ENCODE peak calls at places on chromosomes 2 and 18, in four cellular contexts. J is upper lobe of left lung, K is HCT116, R is suprapubic skin. O is an unnamed sample. For H3K36me3, the result is how much of the 10 kb centered on the place peaks cover.

GRCh38 chr18:63161728-63162195 is 157.8 kb downstream of the BCL2 start:
- DNase-seq in J (no peak), R (peak), K (no peak), O (peak)

GRCh38 chr2:71937401-71937800 is 210.3 kb downstream of the CYP26B1 start:
- DNase-seq in J (no peak), R (no peak), K (no peak), O (no peak)

GRCh38 chr2:31384351-31384750 is 30.2 kb downstream of the XDH start:
- DNase-seq in R (no peak), K (peak), J (no peak), O (no peak)

GRCh38 chr2:226185613-226186211 is 613.9 kb downstream of the IRS1 start:
- DNase-seq in K (peak), R (no peak), J (no peak), O (no peak)

GRCh38 chr2:176822060-176822459 is 390.5 kb upstream of the HNRNPA3 start:
- DNase-seq in J (no peak), K (no peak), R (no peak), O (no peak)

GRCh38 chr2:224009605-224010330 is 29.3 kb downstream of the SERPINE2 start:
- DNase-seq in K (no peak), J (no peak), R (no peak), O (no peak)

GRCh38 chr2:57432528-57432927 is 614.1 kb upstream of the VRK2 start:
- DNase-seq in J (no peak), K (no peak), R (no peak), O (no peak)

GRCh38 chr2:30764021-30764800 is 43.0 kb downstream of the CAPN13 start:
- DNase-seq in K (no peak), R (no peak), J (no peak), O (no peak)

GRCh38 chr2:236607471-236608307 is 38.1 kb downstream of the ACKR3 start:
- DNase-seq in R (no peak), K (no peak), J (no peak), O (no peak)

GRCh38 chr2:69581774-69582581 is 61.6 kb downstream of the AAK1 start:
- DNase-seq in J (peak), K (no peak), R (no peak), O (no peak)

GRCh38 chr2:174338155-174338495 is 3.4 kb downstream of the SP9 start:
- DNase-seq in R (no peak), K (no peak), J (no peak), O (no peak)

GRCh38 chr2:223203971-223204370 is 152.0 kb downstream of the KCNE4 start:
- DNase-seq in K (no peak), J (no peak), R (no peak), O (no peak)

GRCh38 chr2:237320801-237321563 is 93.0 kb downstream of the COL6A3 start:
- DNase-seq in R (peak), K (no peak), J (peak), O (peak)

GRCh38 chr2:239942090-239942489 is 83.1 kb downstream of the NDUFA10 start:
- DNase-seq in R (peak), J (no peak), K (no peak), O (peak)

GRCh38 chr2:189411860-189412259 is 29.4 kb upstream of the WDR75 start:
- DNase-seq in K (no peak), J (no peak), R (no peak), O (peak)

GRCh38 chr2:142012797-142013196 is 118.0 kb downstream of the LRP1B start:
- DNase-seq in J (no peak), K (no peak), R (no peak), O (no peak)

GRCh38 chr18:21110667-21111350 is 804 bp downstream of the ROCK1 start:
- DNase-seq in J (peak), K (no peak), R (no peak), O (peak)

GRCh38 chr2:178243961-178244360 is 49.6 kb downstream of the OSBPL6 start:
- DNase-seq in R (no peak), J (no peak), K (no peak), O (no peak)

GRCh38 chr18:79848579-79849327 is 51.0 kb downstream of the KCNG2 start:
- DNase-seq in J (peak), K (no peak), R (peak), O (no peak)

GRCh38 chr18:58584219-58585127 is 44.4 kb downstream of the ALPK2 start:
- DNase-seq in J (no peak), K (no peak), R (no peak), O (no peak)

GRCh38 chr18:36302676-36303075 is 5.2 kb downstream of the FHOD3 start:
- DNase-seq in R (no peak), K (no peak), J (no peak), O (no peak)

GRCh38 chr18:23635283-23636040 is 27.2 kb downstream of the ANKRD29 start:
- DNase-seq in R (no peak), K (peak), J (no peak), O (no peak)

GRCh38 chr18:45353530-45353929 is 261.7 kb upstream of the SLC14A2 start:
- DNase-seq in R (no peak), K (no peak), J (no peak), O (no peak)

GRCh38 chr2:160408575-160409291 is 84.9 kb downstream of the RBMS1 start:
- DNase-seq in R (no peak), J (no peak), K (no peak), O (no peak)

GRCh38 chr2:210922419-210922818 is 366.0 kb downstream of the CPS1 start:
- DNase-seq in R (no peak), J (no peak), K (no peak), O (no peak)

GRCh38 chr2:108937367-108938017 is 51.5 kb downstream of the EDAR start:
- DNase-seq in J (no peak), K (no peak), R (no peak), O (no peak)

GRCh38 chr2:108935231-108935863 is 53.7 kb downstream of the EDAR start:
- DNase-seq in K (no peak), R (no peak), J (no peak), O (no peak)

GRCh38 chr2:108934583-108935230 is 54.3 kb downstream of the EDAR start:
- DNase-seq in J (no peak), K (no peak), R (no peak), O (no peak)

GRCh38 chr2:108936868-108937265 is 52.2 kb downstream of the EDAR start:
- DNase-seq in R (no peak), K (no peak), J (no peak), O (no peak)

DNA sequence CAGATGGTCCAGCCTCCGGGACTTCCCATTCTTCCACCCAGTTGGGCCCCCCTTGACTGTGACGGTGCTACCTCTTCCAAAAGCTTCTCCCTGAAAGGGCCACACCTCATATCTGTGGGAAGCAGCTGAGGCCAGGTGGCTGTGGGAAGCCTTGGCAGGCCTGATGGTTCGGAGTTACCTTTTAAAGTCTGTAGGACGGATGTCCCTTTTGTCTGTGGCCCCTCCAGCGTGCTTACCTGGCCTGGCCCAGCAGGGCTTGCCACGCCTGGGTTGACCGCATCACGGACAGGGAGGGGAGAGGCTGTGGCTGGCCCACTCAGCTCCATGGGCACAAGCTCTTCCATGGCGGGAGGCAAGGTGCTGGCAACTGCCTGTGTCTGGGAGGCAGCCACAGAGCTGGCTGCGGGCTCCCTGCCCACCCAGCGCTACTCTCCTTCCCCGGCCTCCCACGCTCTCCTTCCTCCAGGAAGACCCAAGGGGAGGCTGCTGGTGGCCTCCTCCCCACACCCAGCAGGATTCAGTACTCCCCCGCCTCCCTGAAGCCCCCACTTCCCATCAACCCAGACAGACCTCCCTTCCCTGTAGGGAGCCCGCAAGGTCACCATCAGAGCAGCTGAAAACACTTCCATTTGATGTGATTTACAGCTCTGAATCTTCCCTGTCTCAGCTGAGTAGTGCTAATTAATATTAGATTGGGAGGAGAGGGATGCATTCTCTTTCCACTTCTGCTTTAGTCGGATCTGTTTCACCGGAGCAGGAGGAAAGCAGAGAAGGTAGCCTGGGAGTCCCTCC is 52.7 kb downstream of the EDAR start:
- DNase-seq in K (no peak), J (no peak), R (no peak), O (no peak)
- H3K36me3 ChIP-seq in K (under half), J (under half), R (under half), O (under half)

GRCh38 chr2:218291934-218292699 is at the start of gene TMBIM1:
- DNase-seq in J (peak), R (peak), K (no peak), O (peak)
- TF ChIP-seq POLR2AphosphoS5 in J (peak), R (peak), K (peak), O (peak)

DNA sequence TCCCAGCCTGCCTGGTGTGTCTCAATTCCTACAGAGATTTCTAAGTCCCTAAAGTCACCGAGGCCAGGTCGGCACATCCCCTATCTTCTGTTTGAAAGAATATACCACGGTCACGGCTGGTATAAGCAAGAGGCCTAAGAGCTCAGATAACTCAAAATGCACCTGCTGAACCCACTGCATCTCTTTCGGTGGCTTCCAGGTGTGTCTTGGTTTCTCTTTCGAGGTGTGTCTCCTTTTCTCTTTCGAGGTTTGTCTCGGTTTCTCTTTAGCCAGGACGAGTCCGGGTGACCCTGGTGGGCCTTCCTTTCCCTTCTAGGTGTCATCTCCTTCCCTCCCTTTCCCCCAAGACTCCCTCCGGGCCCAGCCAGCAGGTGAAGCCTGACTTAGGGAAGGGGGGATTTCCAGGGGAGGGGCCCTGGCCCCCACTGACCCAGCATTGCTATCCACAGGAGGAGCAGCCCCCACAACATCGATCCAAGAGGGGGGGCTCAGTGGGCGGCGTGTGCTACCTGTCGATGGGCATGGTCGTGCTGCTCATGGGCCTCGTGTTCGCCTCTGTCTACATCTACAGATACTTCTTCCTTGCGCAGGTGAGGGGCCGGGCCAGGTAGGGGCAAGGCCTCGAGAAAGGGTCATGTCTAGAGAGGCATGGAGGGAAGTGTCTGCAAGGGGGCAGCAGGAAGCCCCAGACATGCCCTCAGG is 8.4 kb downstream of the ITM2C start:
- DNase-seq in J (no peak), R (no peak), K (no peak), O (no peak)
- H3K4me3 ChIP-seq in J (no peak), R (no peak), K (no peak), O (no peak)

DNA sequence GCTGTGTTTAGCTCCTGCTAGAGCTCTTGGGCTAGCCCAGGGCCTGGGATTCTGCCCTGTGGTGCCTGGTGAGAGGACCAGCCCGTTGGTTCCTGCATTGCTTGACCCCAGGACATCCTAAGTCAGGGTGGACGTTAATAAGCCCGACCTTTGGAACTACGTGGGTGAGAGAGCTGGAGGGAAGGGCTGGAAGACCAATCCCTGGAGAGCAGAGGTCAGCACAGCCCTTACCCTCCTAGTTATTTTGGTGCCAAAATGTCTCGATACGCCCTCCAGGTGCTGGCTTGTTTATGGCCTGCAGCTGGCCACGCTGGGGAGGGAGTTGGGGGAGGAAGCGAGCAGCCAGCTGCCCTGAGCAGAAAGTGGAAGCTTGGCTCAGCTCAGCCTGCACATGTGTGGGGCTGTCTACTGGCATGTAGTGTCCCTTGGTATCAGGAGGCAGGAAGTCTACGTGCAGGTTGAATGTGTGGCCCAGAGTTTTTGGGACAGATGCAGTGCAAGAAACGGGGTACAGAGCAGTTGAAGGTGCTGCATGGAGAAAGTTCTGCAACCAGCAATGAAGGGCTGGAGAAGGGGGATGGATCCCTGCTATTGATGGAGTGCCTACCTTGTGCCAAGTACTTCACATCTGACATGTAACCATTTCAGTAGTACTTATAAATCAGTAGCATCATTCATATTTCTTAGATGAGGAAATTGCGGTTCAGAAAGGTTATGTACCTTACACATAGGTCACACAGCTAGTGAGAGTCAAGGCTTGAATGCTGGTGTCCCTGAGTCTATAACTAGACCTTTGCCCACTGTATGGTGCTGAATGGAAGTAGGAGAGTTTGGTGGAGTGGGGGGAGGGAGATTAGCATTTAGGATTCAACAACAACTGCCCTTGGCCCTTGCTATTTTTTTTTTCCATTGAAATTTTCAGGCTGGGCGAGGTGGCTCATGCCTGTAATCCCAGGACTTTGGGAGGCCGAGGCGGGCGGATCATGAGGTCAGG is 5.0 kb upstream of the DGKD start:
- DNase-seq in R (no peak), K (no peak), J (no peak), O (no peak)
- H3K36me3 ChIP-seq in R (under half), K (under half), J (under half), O (under half)

DNA sequence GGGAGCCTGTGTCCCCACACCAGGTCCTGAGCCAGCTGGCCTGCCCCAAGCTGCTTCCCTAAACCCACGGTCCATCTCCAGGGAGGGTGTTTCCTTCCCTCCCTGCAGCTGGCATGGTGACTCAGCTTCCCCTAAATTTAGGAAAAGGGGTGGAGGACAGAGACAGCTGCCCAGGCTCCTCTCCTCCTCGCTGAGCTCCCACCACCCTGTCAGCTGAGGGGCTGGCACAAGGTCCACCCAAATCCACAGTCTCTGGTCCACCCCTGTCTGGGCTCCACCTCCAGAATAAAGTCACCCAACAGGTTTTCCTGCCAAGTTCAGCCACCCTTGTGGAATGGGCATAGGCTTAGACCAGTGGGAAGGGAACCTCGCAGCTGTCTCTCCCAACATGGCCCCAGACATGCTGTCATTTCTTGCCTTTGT is 156.5 kb downstream of the TNS1 start:
- DNase-seq in R (no peak), K (no peak), J (no peak), O (no peak)
- TF ChIP-seq POLR2AphosphoS5 in R (no peak), K (no peak), J (no peak), O (peak)

DNA sequence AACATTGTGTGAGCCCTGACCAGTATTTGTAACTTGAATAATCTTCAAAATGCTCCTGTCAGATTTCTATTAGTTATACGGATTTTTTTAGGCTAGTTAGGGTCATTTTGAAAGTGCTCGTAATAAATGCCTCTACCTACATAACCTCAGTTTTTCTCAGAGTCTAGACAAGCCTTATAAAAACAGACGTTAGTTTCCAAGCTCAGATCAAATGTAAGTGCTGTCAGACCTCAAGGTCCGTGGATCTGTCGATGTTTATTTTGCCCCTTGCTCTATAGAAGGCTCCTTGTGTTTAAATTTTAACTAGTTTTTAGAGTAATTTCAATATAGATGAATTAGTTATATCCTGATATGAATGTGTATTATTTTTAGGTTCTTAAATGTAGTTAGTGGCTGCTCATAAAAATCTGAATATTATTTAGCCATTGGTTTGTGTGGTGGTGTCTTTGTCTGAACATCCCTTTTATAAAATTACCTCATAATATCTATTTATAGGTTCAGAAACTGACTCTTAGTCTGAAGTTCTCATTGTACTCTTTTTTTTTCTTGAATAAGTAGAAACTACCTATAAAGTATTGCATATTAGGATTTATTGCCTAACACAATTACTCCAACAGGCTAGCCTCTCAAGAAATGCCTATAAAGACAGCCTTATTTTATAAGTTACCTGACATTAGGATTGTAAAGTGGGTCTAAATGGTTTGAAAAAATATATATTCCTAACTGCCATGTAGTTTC is 71.1 kb downstream of the MTA3 start:
- DNase-seq in R (no peak), K (no peak), J (no peak), O (no peak)
- H3K4me3 ChIP-seq in R (no peak), K (no peak), J (no peak), O (no peak)

DNA sequence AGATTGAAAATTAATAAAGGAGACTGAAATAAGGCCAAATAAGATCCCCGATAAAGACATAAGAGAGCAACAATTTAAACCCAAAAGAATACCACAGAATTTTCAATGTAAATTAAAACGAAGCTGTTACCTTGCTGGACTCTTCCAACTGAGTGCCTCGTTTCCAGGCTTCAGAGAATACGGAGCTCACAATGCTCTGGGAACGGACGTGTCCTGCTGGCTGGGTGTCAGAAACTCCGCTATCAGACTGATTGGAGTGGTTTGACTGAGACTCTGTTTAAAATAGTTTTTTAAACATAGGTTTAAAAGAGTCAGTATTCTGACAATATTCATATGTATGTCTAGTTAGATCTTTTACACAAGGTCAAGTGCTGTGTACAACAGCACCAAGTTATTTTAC is 90.4 kb downstream of the RAPH1 start:
- DNase-seq in K (no peak), R (no peak), J (no peak), O (no peak)
- H3K36me3 ChIP-seq in K (under half), R (half or more), J (under half), O (half or more)

DNA sequence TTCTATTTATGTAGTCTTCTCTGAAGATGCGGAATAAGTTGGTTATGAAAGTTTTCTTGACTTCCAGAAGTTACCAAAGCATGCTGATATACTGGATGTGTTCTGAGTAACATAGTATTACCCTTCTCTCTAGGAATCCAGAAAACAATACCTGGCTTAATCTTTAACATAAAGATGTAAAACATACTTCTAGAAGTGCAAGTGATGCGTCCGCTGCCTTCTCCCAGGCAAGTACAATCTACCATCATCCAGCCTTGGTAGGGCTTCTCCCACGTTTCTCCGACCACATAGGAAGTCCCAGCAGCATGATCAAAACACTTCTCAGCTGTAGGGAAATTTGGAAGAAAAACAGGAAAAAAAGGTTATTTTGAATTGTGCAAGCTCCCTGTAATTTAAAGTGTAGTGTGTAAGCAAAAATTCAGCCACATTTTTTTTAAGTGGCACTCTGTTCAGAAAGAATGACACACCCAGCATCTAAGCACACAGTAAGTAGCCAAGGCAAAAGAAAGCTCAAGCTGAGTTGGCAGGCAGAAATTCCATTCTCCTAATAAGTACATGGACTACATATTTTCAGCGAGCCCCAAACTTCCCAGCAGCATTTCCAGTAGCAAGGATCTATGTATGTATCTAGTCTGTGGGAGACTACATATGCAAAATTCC is 5.2 kb downstream of the FN1 start:
- DNase-seq in R (no peak), J (no peak), K (no peak), O (no peak)
- TF ChIP-seq POLR2AphosphoS5 in R (no peak), J (no peak), K (no peak), O (no peak)

O was measured in sigmoid colon.